ENCODE peak calls at places on chromosomes 1 and 21, in four cellular contexts. A is pons, C is SHP77, D is sciatic nerve. X is an unnamed sample.

GRCh38 chr1:11943619-11944018 is 9.1 kb downstream of the PLOD1 start:
- DNase-seq in D (no peak), A (no peak), C (no peak), X (no peak)

GRCh38 chr1:246160905-246161304 is 346.2 kb downstream of the SMYD3 start:
- DNase-seq in C (no peak), A (no peak), D (no peak), X (no peak)

GRCh38 chr1:177106614-177107365 is 57.7 kb downstream of the ASTN1 start:
- DNase-seq in D (no peak), C (no peak), A (no peak), X (no peak)

GRCh38 chr1:218383051-218383450 is 37.9 kb downstream of the TGFB2 start:
- DNase-seq in A (no peak), C (no peak), D (no peak), X (no peak)

GRCh38 chr1:186244825-186245224 is 130.2 kb downstream of the TPR start:
- DNase-seq in A (no peak), C (peak; percentile 46), D (no peak), X (no peak)

GRCh38 chr1:232922475-232922874 is 27.9 kb upstream of the NTPCR start:
- DNase-seq in C (no peak), D (no peak), A (no peak), X (no peak)

GRCh38 chr1:200866521-200866920 is 6.3 kb upstream of the GPR25 start:
- DNase-seq in C (no peak), A (no peak), D (no peak), X (no peak)

GRCh38 chr1:93824869-93825268 is 54.1 kb downstream of the DNTTIP2 start:
- DNase-seq in A (no peak), C (no peak), D (no peak), X (no peak)

GRCh38 chr1:211133393-211133840 is 531 bp downstream of the KCNH1 start:
- DNase-seq in A (peak; percentile 32), C (no peak), D (no peak), X (no peak)

GRCh38 chr1:114524933-114525332 is 13.9 kb upstream of the TRIM33 start:
- DNase-seq in D (no peak), C (no peak), A (no peak), X (no peak)

GRCh38 chr21:45607021-45607921 is 36.3 kb upstream of the PCBP3 start:
- DNase-seq in A (no peak), C (no peak), D (peak; percentile 22), X (no peak)

GRCh38 chr1:43329995-43330751 is 7.4 kb upstream of the MPL start:
- DNase-seq in C (no peak), D (no peak), A (no peak), X (peak; percentile 88)

GRCh38 chr1:29114654-29115053 is 9.0 kb downstream of the TMEM200B start:
- DNase-seq in A (no peak), C (no peak), D (no peak), X (no peak)

GRCh38 chr1:147492207-147492606 is 49.1 kb upstream of the BCL9 start:
- DNase-seq in D (no peak), C (no peak), A (no peak), X (no peak)

GRCh38 chr1:41810446-41810845 is 108.3 kb downstream of the HIVEP3 start:
- DNase-seq in D (no peak), A (no peak), C (no peak), X (no peak)

GRCh38 chr21:41887682-41888081 is 8.5 kb upstream of the PRDM15 start:
- DNase-seq in A (no peak), D (no peak), C (no peak), X (no peak)

GRCh38 chr1:177443003-177443402 is 272.2 kb downstream of the BRINP2 start:
- DNase-seq in A (no peak), D (no peak), C (no peak), X (no peak)

GRCh38 chr1:42479621-42480020 is 16.5 kb downstream of the CCDC30 start:
- DNase-seq in D (no peak), A (no peak), C (peak; percentile 11), X (no peak)

GRCh38 chr1:41850029-41850428 is 68.7 kb downstream of the HIVEP3 start:
- DNase-seq in A (no peak), D (no peak), C (no peak), X (no peak)

GRCh38 chr1:24266398-24266941 is 52.7 kb upstream of the GRHL3 start:
- DNase-seq in D (no peak), A (no peak), C (no peak), X (no peak)

GRCh38 chr1:162972768-162973167 is 96.4 kb upstream of the RGS4 start:
- DNase-seq in A (no peak), C (no peak), D (no peak), X (no peak)

X was measured in cardiac septum.